ENCODE peak calls at places on chromosome 21, in five cellular contexts. C is uterus, E is A549, J is tibial nerve, Y is stomach. U is an unnamed sample.
A peak's percentile ranks its signal among the peaks of the same experiment; 100 is the strongest.

GRCh38 chr21:34558960-34559631 is 47.1 kb upstream of the KCNE1 start:
- DNase-seq in C (no peak), E (no peak), J (no peak), Y (no peak), U (no peak)

GRCh38 chr21:19807231-19807630 is 1191.0 kb upstream of the NCAM2 start:
- DNase-seq in C (no peak), E (no peak), J (no peak), Y (no peak), U (no peak)

GRCh38 chr21:14603202-14603601 is 57.1 kb upstream of the SAMSN1 start:
- DNase-seq in C (no peak), E (no peak), J (no peak), Y (no peak), U (no peak)

GRCh38 chr21:33198346-33199135 is 31.2 kb upstream of the IFNAR2 start:
- DNase-seq in C (no peak), E (no peak), J (peak; percentile 50), Y (no peak), U (no peak)

GRCh38 chr21:32475162-32475812 is 62.8 kb downstream of the EVA1C start:
- DNase-seq in C (no peak), E (no peak), J (no peak), Y (no peak), U (no peak)

GRCh38 chr21:40671721-40672120 is 175.2 kb downstream of the DSCAM start:
- DNase-seq in C (no peak), E (no peak), J (no peak), Y (no peak), U (no peak)

GRCh38 chr21:34962586-34963222 is 86.4 kb downstream of the RUNX1 start:
- DNase-seq in C (no peak), E (no peak), J (no peak), Y (no peak), U (no peak)

GRCh38 chr21:36964832-36965719 is 1.4 kb downstream of the HLCS start:
- DNase-seq in C (no peak), E (no peak), J (no peak), Y (no peak), U (no peak)

GRCh38 chr21:23471877-23472276 is 2135.4 kb downstream of the MRPL39 start:
- DNase-seq in C (no peak), E (no peak), J (no peak), Y (no peak), U (no peak)

GRCh38 chr21:43341349-43342163 is 85.4 kb downstream of the SIK1 start:
- DNase-seq in C (no peak), E (peak; percentile 54), J (no peak), Y (no peak), U (no peak)

GRCh38 chr21:31078216-31078615 is 39.9 kb upstream of the KRTAP19-8 start:
- DNase-seq in C (no peak), E (no peak), J (no peak), Y (no peak), U (no peak)

GRCh38 chr21:44800103-44800502 is 1.5 kb downstream of the UBE2G2 start:
- DNase-seq in C (no peak), E (no peak), J (no peak), Y (peak; percentile 38), U (no peak)
- H3K4me3 ChIP-seq in C (no peak overlapping the region), E (peak overlapping the region; percentile 91), J (peak overlapping the region; percentile 98), Y (no peak overlapping the region), U (peak overlapping the region; percentile 93)

DNA sequence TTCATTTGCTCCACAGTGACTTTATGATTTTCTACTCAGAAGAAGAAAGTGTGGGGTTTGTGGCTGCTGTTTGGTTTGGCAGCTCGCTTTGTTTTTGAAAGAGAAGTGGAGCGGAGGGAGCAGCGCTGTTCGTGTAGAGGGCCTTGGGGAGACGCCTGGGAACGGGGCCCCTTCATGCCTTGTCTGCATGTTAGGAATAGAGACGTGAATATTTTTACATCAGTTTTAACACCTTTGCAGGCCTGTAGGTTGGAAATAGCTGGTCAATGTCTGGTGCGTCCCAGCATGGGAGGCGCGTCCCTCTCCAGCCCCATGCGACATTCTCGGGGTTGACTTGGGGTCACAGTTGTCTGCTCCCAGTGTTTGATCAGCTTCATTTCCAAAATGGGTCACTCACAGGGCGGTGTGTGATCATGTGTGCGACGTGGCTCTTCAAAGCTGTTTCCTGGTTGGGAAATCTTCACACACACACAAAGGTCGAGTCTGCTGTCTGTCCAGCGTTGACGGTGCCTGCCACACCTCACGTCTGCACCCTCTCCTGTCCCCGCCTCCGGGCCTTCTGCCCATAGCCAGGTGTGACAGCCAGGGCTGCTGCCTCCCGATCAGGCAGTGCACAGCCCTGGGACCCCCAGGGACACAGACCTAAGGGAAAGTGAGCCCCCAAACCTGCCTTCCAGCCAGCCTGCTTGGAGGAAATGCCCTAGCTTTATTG is 149.2 kb downstream of the PSMG1 start:
- DNase-seq in C (no peak), E (no peak), J (no peak), Y (peak; percentile 63), U (peak; percentile 74)
- TF ChIP-seq POLR2A in C (no peak), E (no peak), J (no peak), Y (no peak), U (no peak)

GRCh38 chr21:41983229-41983628 is 26.9 kb downstream of the ZBTB21 start:
- DNase-seq in C (no peak), E (no peak), J (no peak), Y (no peak), U (no peak)
- TF ChIP-seq CTCF in C (no peak), E (no peak), J (no peak), Y (no peak), U (no peak)

GRCh38 chr21:46551636-46552241 is 53.1 kb downstream of the S100B start:
- DNase-seq in C (no peak), E (no peak), J (no peak), Y (peak; percentile 29), U (peak; percentile 16)
- H3K4me3 ChIP-seq in C (no peak overlapping the region), E (no peak overlapping the region), J (no peak overlapping the region), Y (no peak overlapping the region), U (no peak overlapping the region)

DNA sequence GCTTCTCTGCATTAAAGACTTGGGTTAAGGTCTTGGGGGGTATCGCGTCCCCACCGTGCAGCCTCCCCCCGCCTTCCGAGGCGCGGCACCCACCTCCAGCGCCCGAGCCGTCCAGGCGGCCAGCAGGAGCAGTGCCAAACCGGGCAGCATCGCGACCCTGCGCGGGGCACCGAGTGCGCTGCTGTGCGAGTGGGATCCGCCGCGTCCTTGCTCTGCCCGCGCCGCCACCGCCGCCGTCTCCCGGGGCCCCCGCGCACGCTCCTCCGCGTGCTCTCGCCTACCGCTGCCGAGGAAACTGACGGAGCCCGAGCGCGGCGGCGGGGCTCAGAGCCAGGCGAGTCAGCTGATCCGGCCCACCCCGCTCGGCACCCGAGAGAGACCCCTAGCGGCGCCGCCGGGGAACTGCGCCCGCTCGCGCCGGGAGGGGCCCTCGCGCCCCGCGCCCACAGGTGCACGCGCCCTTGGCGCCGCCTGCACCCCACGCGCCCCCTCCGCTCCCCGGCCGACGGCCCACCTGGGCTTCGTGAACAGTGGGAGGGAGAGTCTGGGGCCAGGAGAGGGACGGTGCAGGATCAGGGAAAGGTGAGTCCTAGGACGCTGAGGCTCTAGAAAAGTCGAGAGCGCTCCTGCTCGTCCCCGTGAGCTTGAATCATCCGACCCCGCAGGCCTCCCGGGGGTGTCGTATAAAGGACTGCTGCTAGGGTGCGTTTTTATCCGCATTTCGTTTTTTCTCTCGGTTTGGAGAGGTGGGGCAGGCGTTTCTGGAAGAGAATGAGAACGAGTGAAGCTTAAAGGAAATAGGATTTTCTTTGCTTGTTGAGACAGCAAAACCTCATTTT is at the start of gene APP:
- DNase-seq in C (peak; percentile 87), E (peak; percentile 61), J (peak; percentile 79), Y (peak; percentile 91), U (peak; percentile 87)
- TF ChIP-seq POLR2A in C (peak; percentile 89), E (peak; percentile 78), J (peak; percentile 89), Y (no peak), U (peak; percentile 36)

GRCh38 chr21:46246345-46246744 is 17.8 kb upstream of the LSS start:
- DNase-seq in C (no peak), E (no peak), J (no peak), Y (no peak), U (no peak)

GRCh38 chr21:46243325-46243724 is 14.8 kb upstream of the LSS start:
- DNase-seq in C (no peak), E (no peak), J (no peak), Y (no peak), U (no peak)

GRCh38 chr21:46243865-46244490 is 15.4 kb upstream of the LSS start:
- DNase-seq in C (no peak), E (no peak), J (no peak), Y (no peak), U (no peak)

GRCh38 chr21:46244602-46245001 is 16.0 kb upstream of the LSS start:
- DNase-seq in C (no peak), E (no peak), J (no peak), Y (no peak), U (no peak)

GRCh38 chr21:46245213-46245915 is 16.8 kb upstream of the LSS start:
- DNase-seq in C (no peak), E (no peak), J (no peak), Y (no peak), U (no peak)
- TF ChIP-seq CTCF in C (no peak), E (no peak), J (no peak), Y (no peak), U (no peak)